ENCODE peak calls at places on chromosomes 4 and X, in four cellular contexts. V is GM12891, H is K562, I is HepG2. L is an unnamed sample.

GRCh38 chrX:3443186-3443585 is 96.7 kb upstream of the MXRA5 start:
- DNase-seq in I (no peak), H (no peak), V (no peak), L (no peak)

GRCh38 chr4:176775326-176775725 is 17.4 kb downstream of the VEGFC start:
- DNase-seq in I (no peak), V (no peak), H (no peak), L (no peak)

GRCh38 chr4:2941138-2942036 is 21.8 kb downstream of the NOP14 start:
- DNase-seq in H (no peak), V (no peak), I (no peak), L (no peak)

GRCh38 chr4:89303177-89303576 is 4.4 kb downstream of the GPRIN3 start:
- DNase-seq in V (no peak), H (no peak), I (no peak), L (no peak)

GRCh38 chrX:103360092-103360491 is 3.8 kb downstream of the TCEAL9 start:
- DNase-seq in V (no peak), H (peak; percentile 32), I (no peak), L (no peak)

GRCh38 chr4:104905546-104905945 is 241.1 kb upstream of the TET2 start:
- DNase-seq in H (no peak), I (no peak), V (no peak), L (no peak)

GRCh38 chrX:19752043-19752442 is 135.4 kb downstream of the SH3KBP1 start:
- DNase-seq in V (no peak), H (no peak), I (no peak), L (no peak)

GRCh38 chr4:181007751-181008150 is 1235.5 kb upstream of the TENM3 start:
- DNase-seq in H (no peak), I (no peak), V (no peak), L (no peak)

GRCh38 chr4:174222266-174222872 is 61.1 kb downstream of the FBXO8 start:
- DNase-seq in V (no peak), H (peak; percentile 37), I (peak; percentile 16), L (no peak)

GRCh38 chr4:39453738-39454137 is 5.0 kb downstream of the RPL9 start:
- DNase-seq in V (no peak), I (no peak), H (no peak), L (no peak)

GRCh38 chrX:115952417-115953092 is 218.0 kb upstream of the AGTR2 start:
- DNase-seq in H (no peak), V (no peak), I (peak; percentile 44), L (no peak)

GRCh38 chr4:83207497-83208105 is 77.0 kb downstream of the COQ2 start:
- DNase-seq in H (no peak), V (no peak), I (no peak), L (no peak)

GRCh38 chr4:181259081-181259480 is 984.1 kb upstream of the TENM3 start:
- DNase-seq in H (no peak), I (no peak), V (no peak), L (no peak)

GRCh38 chr4:74055096-74055495 is 16.6 kb upstream of the CXCL3 start:
- DNase-seq in I (no peak), V (no peak), H (peak; percentile 29), L (no peak)

DNA sequence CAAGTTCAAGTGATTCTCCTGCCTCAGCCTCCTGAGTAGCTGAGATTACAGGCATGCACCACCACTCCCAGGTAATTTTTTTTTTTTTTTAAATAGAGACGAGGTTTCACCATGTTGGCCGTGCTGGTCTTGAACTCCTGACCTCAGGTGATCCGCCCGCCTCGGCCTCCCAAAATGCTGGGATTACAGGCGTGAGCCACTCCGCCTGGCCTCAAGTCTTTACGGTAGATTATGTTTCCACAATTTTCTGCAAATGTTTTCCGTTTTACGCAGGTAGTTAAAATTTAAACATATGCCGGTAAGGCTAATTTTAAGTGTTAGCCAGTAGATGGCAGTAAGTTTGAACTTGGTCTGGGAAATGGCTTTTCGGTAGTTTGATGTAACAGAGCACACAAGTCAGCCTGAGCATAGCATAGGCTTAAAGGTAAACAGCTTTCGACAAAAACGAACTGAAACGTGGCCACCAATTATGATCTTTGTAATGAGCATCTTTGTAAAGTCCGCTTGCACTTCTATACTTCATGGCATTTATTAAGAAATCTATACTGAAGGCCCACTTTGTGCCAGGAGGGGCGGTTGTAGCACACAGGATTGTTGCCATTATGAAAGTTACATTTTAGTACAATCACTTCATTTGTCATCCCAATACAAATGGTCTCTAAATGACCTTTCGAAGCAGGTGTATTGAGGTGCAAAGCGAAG is 31.1 kb downstream of the CCKAR start:
- DNase-seq in V (peak; percentile 40), H (peak; percentile 40), I (peak; percentile 58), L (peak; percentile 23)
- TF ChIP-seq TAF1 in V (no peak), H (no peak), I (no peak), L (no peak)

GRCh38 chrX:1452497-1453389 is at the start of gene ASMTL:
- DNase-seq in H (peak; percentile 96), V (peak; percentile 91), I (peak; percentile 93), L (peak; percentile 88)
- TF ChIP-seq POLR2A in H (peak; percentile 83), V (peak; percentile 95), I (no peak), L (peak; percentile 98)

GRCh38 chrX:64204252-64204651 is 1.3 kb downstream of the AMER1 start:
- DNase-seq in I (peak; percentile 55), V (no peak), H (no peak), L (no peak)
- TF ChIP-seq POLR2AphosphoS5 in I (no peak), V (no peak), H (no peak), L (no peak)

DNA sequence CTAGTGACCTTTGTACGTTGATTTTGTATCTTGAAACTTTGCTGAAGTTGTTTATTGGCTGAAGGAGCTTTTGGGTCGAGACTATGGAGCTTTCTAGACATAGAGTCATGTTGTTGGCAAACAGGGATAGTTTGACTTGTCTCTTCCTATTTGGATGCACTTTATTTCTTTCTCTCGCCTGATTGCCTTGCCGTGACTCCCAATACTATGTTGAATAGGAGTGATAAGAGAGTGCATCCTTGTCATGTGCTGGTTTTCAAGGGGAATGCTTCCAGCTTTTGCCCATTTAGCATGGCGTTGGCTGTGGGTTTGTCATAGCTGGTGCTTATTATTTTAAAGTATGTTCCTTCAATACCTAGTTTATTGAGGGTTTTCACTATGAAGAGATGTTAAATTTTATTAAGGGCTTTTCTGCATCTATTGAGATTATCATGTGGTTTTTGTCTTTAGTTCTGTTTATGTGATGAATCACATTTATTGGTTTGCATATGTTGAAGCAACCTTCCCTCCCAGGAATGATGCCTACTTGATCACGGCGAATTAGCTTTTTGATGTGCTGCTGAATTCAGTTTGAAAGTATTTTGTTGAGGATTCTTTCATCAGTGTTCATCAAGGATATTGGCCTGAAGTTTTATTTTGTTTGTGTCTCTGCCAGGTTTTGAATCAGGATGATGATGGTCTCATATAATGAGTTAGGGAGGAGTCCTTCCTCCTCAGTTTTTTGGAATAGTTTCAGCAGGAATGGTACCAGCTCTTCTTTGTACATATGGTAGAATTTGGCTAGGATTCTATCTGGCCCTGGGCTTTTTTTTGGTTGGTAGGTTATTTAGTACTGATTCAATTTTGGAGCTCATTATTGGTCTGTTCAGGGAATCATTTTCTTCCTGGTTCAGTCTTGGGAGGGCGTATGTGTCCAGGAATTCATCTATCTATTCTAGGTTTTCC is 72.9 kb upstream of the BOD1L1 start:
- DNase-seq in H (no peak), I (no peak), V (no peak), L (no peak)
- TF ChIP-seq TAF1 in H (no peak), I (no peak), V (no peak), L (no peak)

GRCh38 chrX:132023117-132023895 is at the start of gene STK26:
- DNase-seq in I (peak; percentile 44), H (peak; percentile 84), V (peak; percentile 43), L (peak; percentile 41)
- TF ChIP-seq POLR2A in I (peak; percentile 88), H (peak; percentile 94), V (peak; percentile 57), L (peak; percentile 82)

DNA sequence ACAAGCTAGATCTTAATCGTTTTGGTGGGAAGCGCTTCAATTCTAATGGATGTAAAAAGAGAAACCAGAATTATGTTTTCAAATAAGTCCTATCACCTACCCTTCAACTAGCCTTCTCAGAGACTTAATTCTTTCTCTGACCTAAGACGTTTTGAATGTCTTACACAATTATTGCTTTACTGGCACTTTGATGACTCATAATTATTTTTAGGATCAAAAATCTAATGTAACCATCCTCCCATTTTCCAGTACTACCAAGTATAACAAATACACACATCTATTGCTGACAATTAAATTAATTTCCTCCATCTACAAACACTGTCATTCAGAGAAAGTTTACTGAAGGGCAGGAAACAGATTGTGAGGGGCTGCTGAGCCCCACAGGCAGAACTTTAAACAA is 108.6 kb downstream of the PPP3CA start:
- DNase-seq in V (no peak), H (no peak), I (no peak), L (no peak)
- TF ChIP-seq POLR2AphosphoS5 in V (no peak), H (no peak), I (no peak), L (no peak)

DNA sequence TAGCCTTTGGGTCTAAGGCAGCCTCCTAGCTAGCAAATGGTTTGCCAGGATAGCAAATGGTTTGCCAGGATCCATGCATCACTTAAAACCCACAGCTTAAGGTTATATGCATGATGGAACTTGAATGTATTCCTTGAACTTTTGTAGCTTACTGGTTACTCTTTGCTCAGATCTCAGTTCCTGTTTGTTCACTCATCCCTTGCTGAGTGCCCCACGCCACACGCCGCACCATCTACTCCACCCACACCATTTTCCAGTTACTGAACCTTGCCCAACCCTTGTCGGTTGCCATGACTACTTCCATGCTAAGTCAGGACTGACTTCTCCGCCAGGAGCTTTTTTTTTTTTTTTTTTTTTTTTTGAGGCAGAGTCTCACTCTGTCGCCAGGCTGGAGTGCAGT is 29.5 kb upstream of the XIAP start:
- DNase-seq in V (peak; percentile 20), H (no peak), I (peak; percentile 91), L (peak; percentile 25)
- TF ChIP-seq TAF1 in V (no peak), H (no peak), I (no peak), L (no peak)

GRCh38 chrX:47144626-47145407 is at the start of the genes NDUFB11 and RBM10:
- DNase-seq in V (peak; percentile 73), I (peak; percentile 89), H (peak; percentile 95), L (peak; percentile 71)
- TF ChIP-seq POLR2A in V (peak; percentile 80), I (peak; percentile 88), H (peak; percentile 88), L (peak; percentile 83)

DNA sequence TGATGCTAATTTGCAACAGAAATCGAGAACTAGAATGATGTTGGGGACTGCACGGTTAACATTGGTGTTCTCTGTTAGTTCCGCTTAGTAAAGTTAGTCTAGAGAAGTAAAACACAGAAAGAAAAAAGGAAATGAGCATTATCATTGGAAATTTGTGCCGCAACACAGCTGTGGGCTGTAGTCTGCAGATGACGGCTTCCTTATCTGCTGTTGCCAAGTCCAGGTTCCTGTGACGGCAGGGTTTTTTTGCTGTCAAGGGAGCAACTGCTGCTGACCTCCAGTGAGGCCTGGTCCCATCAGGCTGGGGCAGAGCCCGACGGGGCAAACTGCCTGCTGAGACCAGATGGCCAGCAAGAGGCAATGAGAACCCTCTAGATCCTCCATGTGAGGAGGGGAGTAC is 38.9 kb upstream of the PHEX start:
- DNase-seq in V (no peak), I (no peak), H (peak; percentile 38), L (no peak)
- TF ChIP-seq POLR2AphosphoS5 in V (no peak), I (no peak), H (peak; percentile 51), L (no peak)

GRCh38 chrX:69503835-69504625 is at the start of gene NALF2:
- DNase-seq in I (peak; percentile 59), V (no peak), H (no peak), L (no peak)
- TF ChIP-seq TAF1 in I (peak; percentile 77), V (no peak), H (no peak), L (no peak)